ENCODE peak calls at places on chromosomes 1 and 21, in four cellular contexts. M is epithelial cell of esophagus; P is CD4-positive, alpha-beta T cell; B is cardiac muscle cell. R is an unnamed sample.

GRCh38 chr1:21863981-21864380 is 51.9 kb downstream of the LDLRAD2 start:
- DNase-seq in P (no peak), B (no peak), M (no peak), R (no peak)

GRCh38 chr1:84247425-84248220 is 53.9 kb upstream of the SAMD13 start:
- DNase-seq in P (no peak), B (no peak), M (peak; percentile 85), R (no peak)

GRCh38 chr21:42639646-42640152 is 13.7 kb upstream of the PDE9A start:
- DNase-seq in P (no peak), M (no peak), B (no peak), R (no peak)

GRCh38 chr1:8182034-8182761 is 135.7 kb upstream of the SLC45A1 start:
- DNase-seq in B (no peak), P (no peak), M (peak; percentile 93), R (no peak)

GRCh38 chr1:246814890-246815289 is 90.7 kb downstream of the SCCPDH start:
- DNase-seq in P (no peak), B (no peak), M (no peak), R (no peak)

GRCh38 chr1:10401281-10401680 is 2.4 kb downstream of the PGD start:
- DNase-seq in B (no peak), P (no peak), M (peak; percentile 35), R (no peak)

GRCh38 chr1:7615138-7615537 is 156.0 kb upstream of the VAMP3 start:
- DNase-seq in M (no peak), P (no peak), B (no peak), R (no peak)

GRCh38 chr1:226820935-226821718 is 49.3 kb upstream of the PSEN2 start:
- DNase-seq in M (peak; percentile 95), P (no peak), B (no peak), R (no peak)

GRCh38 chr1:84347547-84348239 is 46.2 kb downstream of the SAMD13 start:
- DNase-seq in B (no peak), M (no peak), P (no peak), R (no peak)

GRCh38 chr1:109821831-109822745 is 58.4 kb upstream of the EPS8L3 start:
- DNase-seq in M (peak; percentile 68), P (no peak), B (no peak), R (no peak)

GRCh38 chr1:204477036-204477740 is 17.4 kb downstream of the PIK3C2B start:
- DNase-seq in P (no peak), M (no peak), B (no peak), R (no peak)

GRCh38 chr1:17070163-17070525 is 16.3 kb upstream of the SDHB start:
- DNase-seq in P (no peak), B (peak; percentile 36), M (no peak), R (peak; percentile 34)

GRCh38 chr1:45009956-45010854 is 919 bp downstream of the HECTD3 start:
- DNase-seq in M (peak; percentile 61), P (peak; percentile 35), B (peak; percentile 25), R (peak; percentile 52)

GRCh38 chr1:170309389-170310013 is 163.7 kb downstream of the NTMT2 start:
- DNase-seq in B (peak; percentile 2), M (peak; percentile 41), P (no peak), R (no peak)

GRCh38 chr1:116852910-116853309 is 56.8 kb upstream of the PTGFRN start:
- DNase-seq in P (no peak), B (no peak), M (peak; percentile 78), R (no peak)

GRCh38 chr1:39958801-39959200 is 3.9 kb downstream of the MFSD2A start:
- DNase-seq in B (no peak), P (no peak), M (no peak), R (no peak)

GRCh38 chr1:55231745-55232144 is 16.6 kb upstream of the USP24 start:
- DNase-seq in M (no peak), P (no peak), B (no peak), R (no peak)

GRCh38 chr1:12617901-12618660 is at the start of gene DHRS3:
- DNase-seq in B (peak; percentile 78), M (peak; percentile 98), P (peak; percentile 64), R (peak; percentile 54)

GRCh38 chr1:196960854-196961253 is 16.5 kb upstream of the CFHR5 start:
- DNase-seq in B (no peak), P (no peak), M (no peak), R (no peak)

GRCh38 chr21:45590726-45591618 is 48.7 kb upstream of the SLC19A1 start:
- DNase-seq in B (no peak), P (peak; percentile 33), M (no peak), R (no peak)

GRCh38 chr1:91523462-91523861 is 22.8 kb downstream of the CDC7 start:
- DNase-seq in P (no peak), M (no peak), B (peak; percentile 4), R (no peak)

GRCh38 chr1:39592069-39592468 is 15.5 kb upstream of the PABPC4 start:
- DNase-seq in P (no peak), M (peak; percentile 70), B (no peak), R (no peak)

GRCh38 chr1:63569917-63570316 is 23.3 kb upstream of the PGM1 start:
- DNase-seq in B (no peak), M (no peak), P (no peak), R (no peak)

GRCh38 chr1:83033682-83034081 is 965.2 kb downstream of the TTLL7 start:
- DNase-seq in B (no peak), P (no peak), M (peak; percentile 68), R (no peak)

GRCh38 chr1:116966791-116967190 is 34.8 kb upstream of the CD101 start:
- DNase-seq in M (no peak), B (no peak), P (no peak), R (no peak)

GRCh38 chr1:189708674-189709073 is 769.0 kb downstream of the BRINP3 start:
- DNase-seq in P (no peak), M (peak; percentile 47), B (peak; percentile 35), R (no peak)

GRCh38 chr1:180503274-180503862 is 991 bp upstream of the ACBD6 start:
- DNase-seq in M (peak; percentile 24), P (no peak), B (no peak), R (no peak)

GRCh38 chr1:19664453-19665043 is at the start of gene HTR6:
- DNase-seq in P (no peak), M (no peak), B (peak; percentile 37), R (no peak)

GRCh38 chr1:31648190-31648589 is 3.5 kb upstream of the PEF1 start:
- DNase-seq in P (no peak), B (peak; percentile 34), M (no peak), R (no peak)

GRCh38 chr1:98839840-98840239 is 164.8 kb downstream of the PLPPR5 start:
- DNase-seq in M (peak; percentile 13), P (no peak), B (no peak), R (no peak)

GRCh38 chr1:66521736-66522365 is 12.1 kb upstream of the SGIP1 start:
- DNase-seq in M (peak; percentile 93), P (no peak), B (no peak), R (no peak)

GRCh38 chr1:186492531-186493291 is 31.8 kb upstream of the PDC start:
- DNase-seq in P (no peak), B (no peak), M (peak; percentile 30), R (no peak)

GRCh38 chr1:119327436-119328155 is 41.0 kb upstream of the HAO2 start:
- DNase-seq in P (peak; percentile 10), M (peak; percentile 17), B (peak; percentile 64), R (peak; percentile 73)

GRCh38 chr21:38798481-38798882 is 7.2 kb upstream of the ETS2 start:
- DNase-seq in M (peak; percentile 97), B (peak; percentile 35), P (no peak), R (no peak)

GRCh38 chr1:15362096-15362736 is 47.5 kb upstream of the EFHD2 start:
- DNase-seq in P (no peak), B (no peak), M (no peak), R (no peak)

GRCh38 chr1:15362737-15363128 is 47.0 kb upstream of the EFHD2 start:
- DNase-seq in M (no peak), B (no peak), P (no peak), R (no peak)

GRCh38 chr1:15360681-15361080 is 49.0 kb upstream of the EFHD2 start:
- DNase-seq in M (no peak), P (no peak), B (no peak), R (no peak)

GRCh38 chr1:15368888-15369287 is 40.8 kb upstream of the EFHD2 start:
- DNase-seq in M (no peak), P (no peak), B (no peak), R (no peak)

DNA sequence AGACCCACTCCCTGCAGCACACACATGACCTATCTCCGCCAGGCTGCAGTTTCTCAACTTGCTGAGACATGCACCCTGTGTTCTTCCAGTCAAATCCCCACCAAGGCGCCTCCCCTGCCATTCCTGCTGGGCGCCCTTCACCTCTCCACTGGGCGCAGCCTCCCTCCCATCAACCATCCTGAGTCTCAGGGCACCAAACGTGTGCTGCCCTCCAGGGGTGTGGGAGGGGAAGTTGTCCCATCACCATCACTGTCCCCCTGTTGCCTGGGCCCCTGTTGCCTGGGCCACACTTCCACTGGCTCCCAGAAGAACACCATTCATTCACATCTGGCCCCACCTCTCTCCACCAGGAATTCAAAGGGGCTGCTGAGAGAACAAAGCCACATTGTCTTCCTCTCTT is 44.9 kb upstream of the EFHD2 start:
- DNase-seq in M (peak; percentile 52), B (no peak), P (no peak), R (no peak)
- TF ChIP-seq CTCF in M (peak; percentile 24), B (no peak), P (no peak), R (no peak)

DNA sequence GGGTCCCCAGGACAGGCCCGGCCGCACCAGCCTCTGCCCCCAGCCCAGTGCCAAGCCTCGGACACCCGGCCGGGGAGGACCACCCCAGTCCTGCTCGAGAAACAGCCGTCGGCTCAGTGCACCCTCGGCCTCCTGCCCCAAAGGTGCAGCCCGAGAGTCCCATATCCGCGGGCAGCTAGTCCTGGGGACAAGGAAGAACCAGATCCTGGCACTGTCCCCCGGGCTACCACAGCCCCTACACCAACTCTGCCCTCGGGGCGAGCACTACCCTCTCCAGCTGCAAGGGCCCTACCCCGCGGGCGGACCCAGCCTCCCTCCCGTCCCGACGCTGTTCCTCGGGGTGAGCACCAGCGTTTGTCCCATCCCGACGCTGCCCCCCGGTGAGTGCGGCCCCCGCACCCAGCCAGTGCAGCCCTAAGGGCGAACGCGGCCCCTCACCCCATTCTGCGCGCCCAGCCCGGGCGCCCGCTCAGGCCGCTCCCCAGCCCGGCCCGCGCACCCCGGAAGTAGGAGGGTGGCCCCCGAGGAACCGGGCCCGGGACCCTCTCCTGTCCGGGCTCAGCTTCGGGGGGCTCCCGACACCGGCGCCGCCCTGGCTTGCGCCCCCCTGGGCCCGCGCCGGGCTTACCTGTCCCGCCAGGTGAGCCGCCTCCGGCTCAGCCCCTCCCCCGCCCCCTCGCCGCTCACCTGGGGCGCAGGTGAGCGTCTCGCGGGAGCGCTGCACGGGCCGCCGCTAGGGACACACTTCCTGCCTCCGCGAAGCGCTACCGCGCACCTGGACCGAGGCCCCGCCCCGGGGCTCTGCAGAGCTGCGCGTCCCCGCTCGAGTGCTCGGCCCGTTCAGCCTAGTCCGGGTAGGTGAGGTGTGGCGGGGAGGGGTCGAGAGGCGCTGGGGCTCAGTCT is at the start of gene KDF1:
- DNase-seq in B (peak; percentile 39), M (peak; percentile 92), P (peak; percentile 50), R (no peak)
- TF ChIP-seq CTCF in B (no peak), M (peak; percentile 29), P (peak; percentile 36), R (no peak)

GRCh38 chr1:9280015-9280860 is 12.5 kb upstream of the SPSB1 start:
- DNase-seq in B (no peak), P (no peak), M (peak; percentile 96), R (peak; percentile 54)
- TF ChIP-seq CTCF in B (no peak), P (no peak), M (no peak), R (no peak)

DNA sequence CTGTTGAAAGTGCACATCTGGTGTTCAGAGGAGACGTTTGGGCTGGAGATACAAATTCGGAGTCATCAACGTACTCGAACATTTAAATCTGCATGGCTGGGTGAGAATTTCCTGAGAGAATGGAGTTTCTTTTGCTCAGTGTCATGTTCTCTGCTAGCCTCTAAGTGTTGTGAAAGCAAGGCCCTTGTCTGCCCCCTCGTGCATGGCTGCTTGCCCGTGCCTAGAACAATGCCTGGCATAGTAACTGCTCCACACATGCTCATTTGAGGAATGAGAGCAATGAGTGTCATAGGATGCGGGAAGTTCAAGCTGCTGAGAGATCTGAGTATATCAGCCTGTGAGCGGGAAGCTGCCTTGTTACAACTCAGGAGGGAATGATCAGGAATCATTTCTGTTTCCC is 171.1 kb upstream of the CSF3R start:
- DNase-seq in P (no peak), M (peak; percentile 41), B (no peak), R (no peak)
- TF ChIP-seq CTCF in P (no peak), M (peak; percentile 23), B (peak; percentile 35), R (no peak)